ENCODE peak calls at places on chromosome 11, in four cellular contexts. M is K562, C is HepG2, E is H1. H is an unnamed sample.

GRCh38 chr11:117437791-117438130 is 110.1 kb downstream of the CEP164 start:
- DNase-seq in M (no peak), C (no peak), E (no peak), H (no peak)

GRCh38 chr11:112996924-112997323 is 35.7 kb downstream of the NCAM1 start:
- DNase-seq in M (no peak), C (no peak), E (no peak), H (no peak)

GRCh38 chr11:3049430-3050243 is 7.6 kb downstream of the CARS1 start:
- DNase-seq in M (no peak), C (no peak), E (no peak), H (peak)

GRCh38 chr11:46710821-46711269 is 8.2 kb upstream of the F2 start:
- DNase-seq in M (no peak), C (no peak), E (no peak), H (peak)

GRCh38 chr11:66326261-66327111 is 9.6 kb upstream of the CD248 start:
- DNase-seq in M (peak), C (no peak), E (peak), H (no peak)

GRCh38 chr11:112453601-112454577 is 193.2 kb upstream of the PLET1 start:
- DNase-seq in M (peak), C (peak), E (peak), H (peak)

GRCh38 chr11:87141980-87142514 is 104.3 kb downstream of the TMEM135 start:
- DNase-seq in M (no peak), C (no peak), E (no peak), H (no peak)

GRCh38 chr11:34284836-34285235 is 73.0 kb downstream of the ABTB2 start:
- DNase-seq in M (no peak), C (no peak), E (no peak), H (no peak)

GRCh38 chr11:45262900-45263299 is 23.2 kb downstream of the SYT13 start:
- DNase-seq in M (no peak), C (no peak), E (no peak), H (no peak)

GRCh38 chr11:11668293-11668692 is 46.5 kb upstream of the GALNT18 start:
- DNase-seq in M (no peak), C (no peak), E (no peak), H (no peak)

GRCh38 chr11:1251236-1251770 is 28.4 kb downstream of the MUC5B start:
- DNase-seq in M (no peak), C (no peak), E (no peak), H (no peak)

GRCh38 chr11:36411202-36411640 is 98.9 kb downstream of the TRAF6 start:
- DNase-seq in M (peak), C (no peak), E (no peak), H (no peak)

GRCh38 chr11:65262775-65263174 is 1.0 kb downstream of the POLA2 start:
- DNase-seq in M (peak), C (no peak), E (no peak), H (no peak)

GRCh38 chr11:57568330-57568766 is 876 bp upstream of the UBE2L6 start:
- DNase-seq in M (no peak), C (peak), E (peak), H (no peak)

GRCh38 chr11:33689089-33689488 is 11.5 kb downstream of the C11orf91 start:
- DNase-seq in M (no peak), C (no peak), E (no peak), H (no peak)

GRCh38 chr11:617248-617911 is 1.6 kb upstream of the IRF7 start:
- DNase-seq in M (no peak), C (no peak), E (peak), H (no peak)

GRCh38 chr11:71454470-71455113 is 1.6 kb downstream of the NADSYN1 start:
- DNase-seq in M (no peak), C (no peak), E (no peak), H (no peak)

GRCh38 chr11:123063396-123064267 is 1.7 kb upstream of the HSPA8 start:
- DNase-seq in M (no peak), C (peak), E (no peak), H (no peak)

GRCh38 chr11:102384419-102385052 is 37.5 kb downstream of the BIRC2 start:
- DNase-seq in M (peak), C (no peak), E (no peak), H (no peak)

GRCh38 chr11:43574949-43575915 is 105.3 kb upstream of the HSD17B12 start:
- DNase-seq in M (no peak), C (no peak), E (peak), H (no peak)

GRCh38 chr11:46649180-46649738 is 31.9 kb downstream of the ATG13 start:
- DNase-seq in M (no peak), C (peak), E (no peak), H (peak)

GRCh38 chr11:61985863-61986262 is 18.4 kb upstream of the FTH1 start:
- DNase-seq in M (no peak), C (no peak), E (no peak), H (no peak)

GRCh38 chr11:68539370-68539769 is 78.8 kb downstream of the PPP6R3 start:
- DNase-seq in M (no peak), C (no peak), E (no peak), H (no peak)

GRCh38 chr11:34145073-34145472 is 39.6 kb downstream of the NAT10 start:
- DNase-seq in M (no peak), C (no peak), E (no peak), H (no peak)

GRCh38 chr11:128271401-128271800 is 316.0 kb downstream of the ETS1 start:
- DNase-seq in M (no peak), C (no peak), E (no peak), H (no peak)

GRCh38 chr11:20035375-20035700 is 124.9 kb downstream of the DBX1 start:
- DNase-seq in M (no peak), C (no peak), E (no peak), H (no peak)

GRCh38 chr11:114354076-114354475 is 46.2 kb downstream of the C11orf71 start:
- DNase-seq in M (no peak), C (no peak), E (no peak), H (no peak)

GRCh38 chr11:69040581-69041260 is 8.0 kb upstream of the TPCN2 start:
- DNase-seq in M (no peak), C (no peak), E (no peak), H (no peak)

GRCh38 chr11:26079966-26080365 is 252.0 kb upstream of the ANO3 start:
- DNase-seq in M (no peak), C (no peak), E (no peak), H (no peak)

GRCh38 chr11:100629671-100630070 is 57.4 kb upstream of the ARHGAP42 start:
- DNase-seq in M (no peak), C (no peak), E (no peak), H (peak)

DNA sequence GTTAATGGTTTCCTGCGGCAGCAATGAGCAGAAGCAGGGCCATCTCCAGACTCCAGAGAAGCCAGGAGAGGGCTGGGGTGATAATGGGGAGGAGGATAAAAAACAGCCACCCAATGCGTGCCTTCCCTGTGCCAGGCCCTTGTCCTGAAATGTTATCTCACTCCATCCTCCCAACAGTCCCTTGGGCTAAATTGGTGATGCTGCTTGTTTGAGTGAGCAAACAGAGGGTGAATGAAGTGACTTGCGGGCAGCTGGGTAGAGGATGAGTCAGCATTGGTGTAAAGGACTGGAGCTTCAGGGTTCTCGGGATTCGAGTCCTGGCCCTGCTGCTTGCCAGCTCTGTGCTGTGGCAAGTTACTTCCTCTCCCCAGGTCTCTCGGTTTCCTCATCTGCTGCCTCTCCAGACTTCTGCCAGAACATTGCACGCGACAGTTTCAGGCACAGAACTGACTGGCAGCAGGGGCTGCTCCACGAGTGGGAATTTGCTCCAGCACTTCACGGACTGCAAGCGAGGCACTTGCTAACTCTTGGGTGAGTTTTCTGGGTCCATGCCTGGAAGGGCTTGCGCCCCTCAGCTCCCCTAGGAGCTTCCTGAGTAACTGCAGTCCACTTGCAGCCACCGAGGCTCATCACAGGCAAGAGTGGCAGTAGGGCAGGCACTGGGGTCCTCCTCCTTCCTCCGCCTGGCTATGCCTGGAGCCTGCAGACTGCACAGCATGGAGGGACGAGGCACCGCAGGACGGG is at the start of gene P2RY6:
- DNase-seq in M (no peak), C (peak), E (no peak), H (peak)
- TF ChIP-seq RFX5 in M (no peak), C (no peak), E (no peak), H (no peak)

GRCh38 chr11:70112017-70112434 is 33.9 kb downstream of the ANO1 start:
- DNase-seq in M (no peak), C (no peak), E (no peak), H (no peak)
- TF ChIP-seq JUN in M (no peak), C (no peak), E (no peak), H (no peak)

DNA sequence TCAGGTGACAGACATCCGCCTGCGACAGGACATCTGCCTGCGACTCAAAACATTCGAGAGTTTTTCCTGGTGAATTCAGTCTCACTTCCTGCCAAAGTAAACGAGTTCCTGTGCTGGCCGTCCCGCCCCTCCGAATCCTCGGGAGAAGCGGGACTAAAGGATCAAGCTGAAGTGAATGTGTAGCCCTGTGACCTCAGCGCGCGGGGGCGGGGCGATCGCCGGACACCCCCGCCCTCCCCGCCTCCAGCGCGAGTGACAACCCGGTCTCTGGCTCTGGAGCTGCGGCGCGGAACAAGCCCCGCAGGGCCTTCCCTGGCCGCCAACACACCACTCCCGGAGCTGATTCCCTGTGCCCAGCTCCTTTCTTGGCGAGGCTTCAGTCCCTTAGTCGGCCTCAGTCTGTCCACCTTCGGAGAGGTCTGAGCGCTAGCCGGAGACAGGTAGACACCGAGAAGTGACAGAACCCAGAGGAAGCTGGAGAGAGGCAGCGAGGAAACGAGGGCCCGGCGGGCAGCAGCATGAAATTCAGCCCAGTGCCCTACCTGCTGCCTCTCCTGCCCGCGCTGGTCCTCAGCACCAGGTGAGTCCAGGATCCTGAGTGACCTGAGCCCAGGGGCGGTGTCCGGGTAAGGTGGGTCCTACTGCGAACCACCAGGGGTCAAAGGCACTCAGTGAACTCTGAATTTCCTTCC is 766.4 kb upstream of the LUZP2 start:
- DNase-seq in M (no peak), C (no peak), E (no peak), H (no peak)
- TF ChIP-seq RFX5 in M (no peak), C (no peak), E (no peak), H (no peak)

GRCh38 chr11:83840326-83840725 is 554.2 kb upstream of the CCDC90B start:
- DNase-seq in M (no peak), C (no peak), E (no peak), H (no peak)

GRCh38 chr11:83836883-83837654 is 550.9 kb upstream of the CCDC90B start:
- DNase-seq in M (peak), C (peak), E (peak), H (peak)

GRCh38 chr11:83831929-83832328 is 545.8 kb upstream of the CCDC90B start:
- DNase-seq in M (no peak), C (no peak), E (no peak), H (no peak)

DNA sequence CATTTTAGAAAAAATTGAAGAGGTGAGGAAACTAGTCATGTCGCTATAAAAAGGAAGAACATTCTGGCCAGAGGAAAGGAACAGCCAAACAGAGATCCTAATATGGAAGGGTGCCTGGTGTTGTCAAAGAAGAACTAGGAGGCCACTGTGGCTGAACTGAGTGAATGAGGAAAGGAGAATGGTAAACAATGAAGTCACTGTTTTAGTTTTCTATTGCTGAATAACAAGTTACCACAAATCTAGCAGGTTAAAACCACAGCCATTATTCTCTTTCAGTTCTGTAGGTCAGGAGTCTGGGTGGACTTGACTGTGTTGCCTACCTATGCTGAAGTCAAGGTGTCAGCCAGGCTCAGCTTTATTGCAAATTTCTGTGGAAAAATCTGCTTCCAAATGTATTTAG is 549.3 kb upstream of the CCDC90B start:
- DNase-seq in M (no peak), C (no peak), E (no peak), H (no peak)
- TF ChIP-seq JUN in M (no peak), C (no peak), E (no peak), H (no peak)

GRCh38 chr11:32307921-32308320 is 127.4 kb downstream of the WT1 start:
- DNase-seq in M (no peak), C (no peak), E (no peak), H (no peak)
- TF ChIP-seq RFX5 in M (no peak), C (no peak), E (no peak), H (no peak)

DNA sequence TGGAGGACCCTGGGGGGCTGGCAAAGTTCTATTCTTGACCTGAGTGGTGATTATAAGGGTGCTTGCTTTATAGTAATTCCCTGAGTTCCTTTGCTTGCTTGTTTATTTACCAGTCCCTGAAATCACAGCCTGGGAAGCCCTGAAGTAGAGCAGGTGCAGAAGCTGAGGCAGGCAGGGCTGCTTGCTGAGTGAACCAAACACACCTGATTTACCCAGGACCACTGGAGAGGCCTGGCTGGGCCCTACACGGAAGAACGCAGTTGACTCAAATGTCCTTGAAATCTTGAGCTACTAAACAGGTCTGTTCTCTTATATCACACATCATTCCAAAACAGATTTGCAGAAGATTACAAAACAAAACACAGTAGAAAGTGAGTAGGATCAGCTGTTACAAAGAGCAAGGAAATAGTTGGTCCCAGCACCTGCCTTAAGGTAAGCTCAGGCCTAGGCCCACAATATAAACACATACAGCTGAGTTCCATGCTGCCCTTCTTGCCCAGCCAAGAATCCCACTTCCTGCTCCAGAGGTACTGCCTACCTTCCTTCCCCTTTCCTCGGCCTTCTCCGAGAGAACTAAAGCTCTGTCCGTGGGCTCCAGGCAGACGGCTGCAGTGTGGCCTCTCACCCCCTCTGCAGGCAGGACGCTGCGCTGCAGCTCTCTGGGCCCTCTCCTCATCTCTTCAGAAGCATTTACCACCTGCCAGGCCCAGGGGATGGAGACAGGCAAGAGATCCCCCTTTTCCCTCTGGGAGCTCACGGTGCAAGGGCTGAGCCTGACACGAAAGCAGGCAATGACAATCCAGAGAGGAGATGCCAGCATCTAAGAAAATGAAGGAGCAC is 46.1 kb upstream of the SCUBE2 start:
- DNase-seq in M (peak), C (peak), E (peak), H (peak)
- TF ChIP-seq JUN in M (no peak), C (no peak), E (no peak), H (no peak)

H was measured in A549.